ENCODE peak calls at places on chromosomes 3 and 15, in six cellular contexts. N, X, H, D, P and T are unnamed samples.

GRCh38 chr15:71612066-71612715 is 198.2 kb upstream of the NR2E3 start:
- DNase-seq in D (no peak), X (peak; percentile 89), N (peak; percentile 72), H (no peak), P (no peak), T (no peak)

GRCh38 chr3:3689601-3690375 is 109.4 kb upstream of the LRRN1 start:
- DNase-seq in D (no peak), H (no peak), P (no peak), N (no peak), X (no peak), T (no peak)

GRCh38 chr15:89828324-89829145 is 13.9 kb upstream of the ANPEP start:
- DNase-seq in P (no peak), N (peak; percentile 83), D (no peak), H (no peak), X (peak; percentile 49), T (no peak)

GRCh38 chr15:44394062-44394461 is 33.4 kb upstream of the CTDSPL2 start:
- DNase-seq in D (no peak), N (no peak), H (no peak), P (no peak), X (no peak), T (no peak)

GRCh38 chr15:93997071-93997658 is 234.2 kb upstream of the MCTP2 start:
- DNase-seq in X (peak; percentile 74), D (peak; percentile 41), P (no peak), N (no peak), H (peak; percentile 57), T (no peak)

GRCh38 chr3:134323966-134324962 is 50.0 kb downstream of the AMOTL2 start:
- DNase-seq in N (no peak), P (no peak), D (no peak), H (no peak), X (no peak), T (no peak)

GRCh38 chr3:55486857-55487375 is at the start of gene WNT5A:
- DNase-seq in P (no peak), H (peak; percentile 56), N (peak; percentile 67), D (peak; percentile 73), X (no peak), T (no peak)

GRCh38 chr3:184040010-184040409 is 8.5 kb downstream of the HTR3D start:
- DNase-seq in X (no peak), N (no peak), P (no peak), H (peak; percentile 67), D (peak; percentile 39), T (no peak)

GRCh38 chr3:153221748-153222162 is 59.7 kb downstream of the RAP2B start:
- DNase-seq in N (peak; percentile 80), P (peak; percentile 36), D (peak; percentile 8), H (peak; percentile 97), X (peak; percentile 50), T (peak; percentile 81)

GRCh38 chr3:8441969-8442559 is 59.6 kb upstream of the LMCD1 start:
- DNase-seq in X (no peak), H (peak; percentile 84), P (no peak), D (peak; percentile 79), N (no peak), T (no peak)

GRCh38 chr3:127170794-127171193 is 22.1 kb upstream of the PRR23E start:
- DNase-seq in X (no peak), D (peak; percentile 80), H (peak; percentile 19), N (no peak), P (no peak), T (no peak)

GRCh38 chr3:172246107-172246870 is 202.0 kb downstream of the GHSR start:
- DNase-seq in H (no peak), D (peak; percentile 28), P (no peak), X (no peak), N (no peak), T (no peak)

GRCh38 chr3:51675201-51675611 is 4.2 kb downstream of the TEX264 start:
- DNase-seq in H (peak; percentile 71), D (no peak), N (peak; percentile 5), P (no peak), X (no peak), T (no peak)

GRCh38 chr15:29911705-29912104 is 89.4 kb upstream of the TJP1 start:
- DNase-seq in X (no peak), P (no peak), H (no peak), N (no peak), D (no peak), T (no peak)

GRCh38 chr3:72346526-72346926 is 501.7 kb downstream of the SHQ1 start:
- DNase-seq in X (peak; percentile 68), H (peak; percentile 62), N (peak; percentile 86), D (no peak), P (no peak), T (peak; percentile 41)

DNA sequence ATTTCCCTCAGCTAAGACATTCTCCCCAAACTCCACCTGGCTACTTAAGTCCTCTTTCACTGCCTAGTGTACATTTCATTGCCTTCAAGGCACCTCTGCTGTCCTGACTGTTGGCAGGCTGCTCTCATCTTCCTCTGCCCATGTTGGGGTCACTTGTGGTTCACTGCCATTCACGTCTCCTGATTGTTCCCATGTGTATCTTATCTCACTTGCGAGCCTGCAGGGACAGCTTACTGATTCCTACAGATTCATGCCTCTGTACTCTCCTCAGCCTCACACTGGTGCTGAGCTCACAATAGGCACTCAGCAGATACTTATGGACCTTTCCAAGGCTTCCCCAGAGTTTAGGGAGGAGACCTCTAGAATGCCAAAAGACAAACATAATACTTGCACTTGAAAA is 28.8 kb upstream of the ANP32A start:
- DNase-seq in H (no peak), P (no peak), D (peak; percentile 66), X (no peak), N (no peak), T (no peak)
- H3K4me3 ChIP-seq in H (no peak overlapping the region), P (no peak overlapping the region), D (no peak overlapping the region), X (no peak overlapping the region), N (no peak overlapping the region), T (no peak overlapping the region)

GRCh38 chr3:140830391-140830790 is 111.2 kb upstream of the SLC25A36 start:
- DNase-seq in H (no peak), P (no peak), N (no peak), X (no peak), D (no peak), T (no peak)
- H3K27ac ChIP-seq in H (no peak overlapping the region), P (no peak overlapping the region), N (no peak overlapping the region), X (no peak overlapping the region), D (no peak overlapping the region), T (no peak overlapping the region)

GRCh38 chr3:24493951-24494615 is 567 bp downstream of the THRB start:
- DNase-seq in N (peak; percentile 91), P (no peak), D (peak; percentile 74), X (peak; percentile 70), H (peak; percentile 60), T (peak; percentile 89)
- TF ChIP-seq CTCF in N (peak; percentile 21), P (no peak), D (no peak), X (no peak), H (peak; percentile 34), T (peak; percentile 16)

GRCh38 chr15:40694706-40695468 is at the start of gene RAD51:
- DNase-seq in N (peak; percentile 95), X (peak; percentile 88), H (peak; percentile 94), P (peak; percentile 77), D (peak; percentile 95), T (peak; percentile 89)

GRCh38 chr15:40693904-40694705 is 869 bp upstream of the RAD51 start:
- DNase-seq in P (no peak), H (peak; percentile 6), X (no peak), D (no peak), N (no peak), T (no peak)

GRCh38 chr15:40695469-40695910 is 516 bp downstream of the RAD51 start:
- DNase-seq in X (no peak), H (peak; percentile 16), D (no peak), N (no peak), P (no peak), T (no peak)

GRCh38 chr15:40697916-40698315 is 2.9 kb downstream of the RAD51 start:
- DNase-seq in P (no peak), X (no peak), D (no peak), H (no peak), N (no peak), T (no peak)

DNA sequence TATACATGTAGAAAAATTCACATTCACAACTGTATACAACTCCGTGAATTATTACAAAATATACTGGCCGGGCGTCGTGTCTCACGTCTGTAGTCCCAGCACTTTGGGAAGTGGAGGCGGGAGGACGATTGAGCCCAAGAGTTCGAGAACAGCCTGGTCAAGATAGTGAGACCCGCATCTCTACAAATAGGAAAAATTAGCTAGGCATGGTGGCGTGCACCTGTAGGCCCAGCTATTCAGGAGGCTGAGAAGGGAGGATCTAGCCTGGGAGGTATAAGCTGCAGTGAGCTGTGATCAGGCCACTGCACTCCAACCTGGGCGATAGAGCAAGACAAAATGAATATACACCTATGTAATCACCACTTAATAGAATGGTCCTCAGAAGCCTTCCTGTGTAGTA is 1.3 kb downstream of the RAD51 start:
- DNase-seq in D (no peak), P (no peak), X (no peak), N (no peak), H (no peak), T (no peak)
- H3K4me3 ChIP-seq in D (peak overlapping the region; percentile 90), P (peak overlapping the region; percentile 74), X (no peak overlapping the region), N (no peak overlapping the region), H (peak overlapping the region; percentile 77), T (no peak overlapping the region)

GRCh38 chr15:98735895-98736617 is 87.7 kb downstream of the IGF1R start:
- DNase-seq in P (no peak), H (no peak), X (no peak), D (peak; percentile 68), N (no peak), T (no peak)

GRCh38 chr15:98734472-98735284 is 86.3 kb downstream of the IGF1R start:
- DNase-seq in D (no peak), P (no peak), X (no peak), H (no peak), N (no peak), T (no peak)

GRCh38 chr15:98733098-98733497 is 84.8 kb downstream of the IGF1R start:
- DNase-seq in X (no peak), N (no peak), D (no peak), P (no peak), H (no peak), T (no peak)

GRCh38 chr15:98737122-98737521 is 88.8 kb downstream of the IGF1R start:
- DNase-seq in D (no peak), P (no peak), N (no peak), H (no peak), X (no peak), T (no peak)

GRCh38 chr15:98735304-98735703 is 87.0 kb downstream of the IGF1R start:
- DNase-seq in D (no peak), X (no peak), H (no peak), P (no peak), N (no peak), T (no peak)
- H3K27ac ChIP-seq in D (peak overlapping the region; percentile 88), X (no peak overlapping the region), H (no peak overlapping the region), P (no peak overlapping the region), N (no peak overlapping the region), T (peak overlapping the region; percentile 56)

GRCh38 chr3:69451594-69451993 is 65.7 kb upstream of the FRMD4B start:
- DNase-seq in N (no peak), D (peak; percentile 78), X (no peak), H (no peak), P (no peak), T (no peak)
- TF ChIP-seq CTCF in N (no peak), D (peak; percentile 45), X (no peak), H (no peak), P (peak; percentile 22), T (no peak)